ENCODE peak calls at places on chromosomes 3 and 15, in five cellular contexts. E is foreskin fibroblast, P is uterus, I is fibroblast of lung, B is choroid plexus epithelial cell. M is an unnamed sample.
A peak's percentile ranks its signal among the peaks of the same experiment; 100 is the strongest.

GRCh38 chr15:84961707-84962106 is 19.9 kb upstream of the PDE8A start:
- DNase-seq in B (no peak), E (no peak), P (no peak), I (no peak), M (no peak)

GRCh38 chr15:85335193-85335939 is 45.0 kb upstream of the AKAP13 start:
- DNase-seq in E (no peak), B (peak; percentile 41), P (no peak), I (peak; percentile 34), M (no peak)

GRCh38 chr3:154548341-154548740 is 118.4 kb upstream of the GPR149 start:
- DNase-seq in E (no peak), I (no peak), P (no peak), B (no peak), M (no peak)

GRCh38 chr3:18790384-18790783 is 357.9 kb upstream of the KCNH8 start:
- DNase-seq in B (no peak), P (no peak), I (no peak), E (no peak), M (no peak)

GRCh38 chr15:60363024-60363674 is 34.6 kb downstream of the ANXA2 start:
- DNase-seq in P (peak; percentile 42), E (no peak), B (no peak), I (no peak), M (peak; percentile 36)

GRCh38 chr15:101293122-101293521 is 1.9 kb downstream of the SNRPA1 start:
- DNase-seq in P (no peak), E (no peak), I (no peak), B (no peak), M (no peak)

GRCh38 chr3:172622916-172623700 is 87.8 kb downstream of the NCEH1 start:
- DNase-seq in I (peak; percentile 58), E (no peak), B (peak; percentile 72), P (peak; percentile 35), M (peak; percentile 79)

GRCh38 chr3:78875851-78876250 is 891.9 kb downstream of the ROBO1 start:
- DNase-seq in P (no peak), I (peak; percentile 54), B (peak; percentile 45), E (no peak), M (peak; percentile 43)

GRCh38 chr3:118842147-118842863 is 192.3 kb downstream of the IGSF11 start:
- DNase-seq in E (no peak), B (peak; percentile 22), I (peak; percentile 9), P (no peak), M (peak; percentile 1)

GRCh38 chr15:88930579-88930978 is 17.4 kb upstream of the MFGE8 start:
- DNase-seq in P (no peak), B (no peak), E (no peak), I (no peak), M (no peak)

GRCh38 chr3:124599779-124600693 is 130.2 kb upstream of the UMPS start:
- DNase-seq in B (no peak), P (no peak), E (no peak), I (peak; percentile 3), M (no peak)

GRCh38 chr15:93943607-93944006 is 287.8 kb upstream of the MCTP2 start:
- DNase-seq in E (no peak), P (no peak), I (no peak), B (no peak), M (no peak)

GRCh38 chr3:172096881-172097420 is 57.6 kb downstream of the FNDC3B start:
- DNase-seq in P (no peak), E (peak; percentile 56), I (peak; percentile 74), B (peak; percentile 80), M (peak; percentile 76)

GRCh38 chr3:155232605-155233004 is 60.9 kb downstream of the STRIT1 start:
- DNase-seq in B (peak; percentile 88), I (peak; percentile 93), P (peak; percentile 47), E (peak; percentile 97), M (peak; percentile 90)

GRCh38 chr3:60703956-60704736 is 547.1 kb downstream of the FHIT start:
- DNase-seq in B (no peak), P (no peak), I (peak; percentile 17), E (no peak), M (peak; percentile 35)

GRCh38 chr3:183892610-183893214 is 8.0 kb upstream of the PARL start:
- DNase-seq in E (no peak), P (no peak), B (no peak), I (no peak), M (no peak)

GRCh38 chr3:49703956-49704355 is 14.6 kb downstream of the RNF123 start:
- DNase-seq in I (no peak), E (no peak), B (no peak), P (no peak), M (no peak)

GRCh38 chr3:138936763-138937689 is 9.9 kb downstream of the FOXL2 start:
- DNase-seq in B (no peak), E (no peak), P (no peak), I (no peak), M (no peak)

GRCh38 chr3:23663661-23664186 is 142.0 kb upstream of the UBE2E1 start:
- DNase-seq in I (no peak), B (no peak), P (no peak), E (no peak), M (peak; percentile 13)

GRCh38 chr3:197343111-197343510 is 44.7 kb upstream of the DLG1 start:
- DNase-seq in E (no peak), I (no peak), B (no peak), P (no peak), M (no peak)

GRCh38 chr3:45105855-45106655 is 40.1 kb downstream of the CDCP1 start:
- DNase-seq in E (peak; percentile 92), P (no peak), I (peak; percentile 87), B (peak; percentile 91), M (peak; percentile 95)

GRCh38 chr3:126300761-126301481 is 56.3 kb downstream of the KLF15 start:
- DNase-seq in I (peak; percentile 22), B (peak; percentile 46), P (peak; percentile 45), E (no peak), M (no peak)

GRCh38 chr3:115903843-115904242 is 280.5 kb downstream of the GAP43 start:
- DNase-seq in I (no peak), E (no peak), B (peak; percentile 18), P (no peak), M (no peak)

GRCh38 chr3:168417016-168417415 is 321.3 kb upstream of the GOLIM4 start:
- DNase-seq in P (no peak), B (no peak), I (no peak), E (no peak), M (no peak)

GRCh38 chr15:42151736-42152135 is 4.7 kb downstream of the PLA2G4F start:
- DNase-seq in E (no peak), P (no peak), I (no peak), B (peak; percentile 39), M (no peak)

GRCh38 chr3:182909318-182910040 is 70.9 kb downstream of the DCUN1D1 start:
- DNase-seq in P (no peak), I (peak; percentile 39), E (no peak), B (peak; percentile 63), M (peak; percentile 29)

GRCh38 chr15:56923174-56923579 is 4.7 kb downstream of the TCF12 start:
- DNase-seq in I (no peak), B (no peak), P (no peak), E (no peak), M (no peak)

GRCh38 chr3:30602946-30603345 is 3.5 kb upstream of the TGFBR2 start:
- DNase-seq in B (no peak), P (no peak), E (no peak), I (no peak), M (no peak)

GRCh38 chr3:128432898-128433629 is 33.6 kb downstream of the DNAJB8 start:
- DNase-seq in P (no peak), E (no peak), I (no peak), B (no peak), M (no peak)

GRCh38 chr15:42665827-42666226 is 71.1 kb downstream of the CDAN1 start:
- DNase-seq in P (no peak), I (no peak), B (no peak), E (no peak), M (no peak)

GRCh38 chr3:51967384-51968174 is at the start of gene PCBP4:
- DNase-seq in P (peak; percentile 76), B (no peak), I (peak; percentile 30), E (no peak), M (peak; percentile 22)

DNA sequence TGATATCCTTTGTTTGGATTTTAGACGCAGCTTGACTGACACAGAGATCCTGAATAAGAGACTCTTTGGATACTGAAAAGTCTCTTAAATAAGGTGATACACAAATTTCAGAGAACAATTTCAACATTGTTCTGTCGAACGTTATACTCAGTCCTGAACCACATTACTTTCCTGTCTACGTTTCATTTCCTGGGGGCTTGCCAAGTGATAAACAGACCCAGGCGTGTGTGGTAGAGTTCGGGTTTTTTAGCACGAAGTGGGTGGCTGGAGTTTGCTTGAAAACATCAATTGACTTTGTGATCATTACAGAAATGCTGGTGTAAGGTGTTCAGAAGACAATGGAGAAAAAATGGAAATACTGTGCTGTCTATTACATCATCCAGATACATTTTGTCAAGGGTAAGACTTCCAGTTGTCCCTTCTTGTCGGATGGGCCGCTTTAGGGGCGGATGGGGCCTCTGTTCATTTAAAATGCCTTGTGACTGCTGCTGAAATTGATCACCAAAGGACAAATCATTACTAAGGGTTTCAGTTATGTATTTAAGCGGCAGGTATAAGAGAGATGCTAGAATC is at the start of gene CD96:
- DNase-seq in E (no peak), P (no peak), B (peak; percentile 62), I (peak; percentile 54), M (peak; percentile 26)
- H3K4me3 ChIP-seq in E (no peak within 1 kb of the TSS), P (no peak within 1 kb of the TSS), B (no peak within 1 kb of the TSS), I (no peak within 1 kb of the TSS), M (no peak within 1 kb of the TSS)

GRCh38 chr3:94225176-94225742 is 162.4 kb downstream of the NSUN3 start:
- DNase-seq in I (no peak), E (peak; percentile 0), P (no peak), B (peak; percentile 23), M (peak; percentile 24)
- H3K4me3 ChIP-seq in I (no peak overlapping the region), E (no peak overlapping the region), P (no peak overlapping the region), B (no peak overlapping the region), M (no peak overlapping the region)

GRCh38 chr15:34434627-34435305 is 2.8 kb downstream of the GOLGA8A start:
- DNase-seq in B (no peak), P (no peak), I (no peak), E (no peak), M (no peak)

GRCh38 chr15:34435658-34436057 is 1.9 kb downstream of the GOLGA8A start:
- DNase-seq in E (no peak), B (no peak), I (no peak), P (no peak), M (no peak)

GRCh38 chr15:34437687-34438086 is at the start of gene GOLGA8A:
- DNase-seq in E (peak; percentile 84), I (peak; percentile 80), P (peak; percentile 26), B (peak; percentile 43), M (peak; percentile 65)

GRCh38 chr15:34436126-34436955 is 1.3 kb downstream of the GOLGA8A start:
- DNase-seq in I (peak; percentile 9), P (no peak), E (no peak), B (no peak), M (peak; percentile 6)

GRCh38 chr15:34436956-34437442 is 609 bp downstream of the GOLGA8A start:
- DNase-seq in E (peak; percentile 37), P (no peak), B (peak; percentile 17), I (peak; percentile 34), M (peak; percentile 32)
- H3K4me3 ChIP-seq in E (peak overlapping the region; percentile 69), P (peak overlapping the region; percentile 49), B (peak overlapping the region; percentile 53), I (peak overlapping the region; percentile 68), M (peak overlapping the region; percentile 63)

GRCh38 chr3:99641480-99641879 is 3.1 kb downstream of the COL8A1 start:
- DNase-seq in B (peak; percentile 55), I (peak; percentile 43), P (no peak), E (no peak), M (no peak)
- H3K4me3 ChIP-seq in B (peak overlapping the region; percentile 88), I (peak overlapping the region; percentile 81), P (no peak overlapping the region), E (no peak overlapping the region), M (peak overlapping the region; percentile 11)

M was measured in astrocyte of the spinal cord.